ENCODE peak calls at places on chromosome 1, in five cellular contexts. One of them, this sample, is unnamed.

GRCh38 chr1:91891486-91891885 is 5.5 kb upstream of the TGFBR3 start:
- DNase-seq in HepG2: no peak
- DNase-seq in A549: no peak
- DNase-seq in HCT116: no peak
- DNase-seq in endothelial cell of umbilical vein: no peak
- DNase-seq in this sample: no peak

GRCh38 chr1:10635385-10635896 is 160.7 kb downstream of the PEX14 start:
- DNase-seq in HepG2: no peak
- DNase-seq in A549: no peak
- DNase-seq in HCT116: no peak
- DNase-seq in endothelial cell of umbilical vein: no peak
- DNase-seq in this sample: peak; percentile 71

GRCh38 chr1:57867001-57867400 is 443.1 kb upstream of the DAB1 start:
- DNase-seq in HepG2: no peak
- DNase-seq in A549: no peak
- DNase-seq in HCT116: no peak
- DNase-seq in endothelial cell of umbilical vein: no peak
- DNase-seq in this sample: no peak

GRCh38 chr1:203462878-203463277 is 12.7 kb upstream of the PRELP start:
- DNase-seq in HepG2: no peak
- DNase-seq in A549: peak; percentile 20
- DNase-seq in HCT116: no peak
- DNase-seq in endothelial cell of umbilical vein: no peak
- DNase-seq in this sample: no peak

GRCh38 chr1:176494436-176494835 is 31.5 kb downstream of the PAPPA2 start:
- DNase-seq in HepG2: no peak
- DNase-seq in A549: no peak
- DNase-seq in HCT116: no peak
- DNase-seq in endothelial cell of umbilical vein: no peak
- DNase-seq in this sample: no peak

GRCh38 chr1:1470626-1471388 is 758 bp upstream of the ATAD3B start:
- DNase-seq in HepG2: no peak
- DNase-seq in A549: no peak
- DNase-seq in HCT116: no peak
- DNase-seq in endothelial cell of umbilical vein: no peak
- DNase-seq in this sample: peak; percentile 24

GRCh38 chr1:211831558-211832323 is 1.2 kb upstream of the LPGAT1 start:
- DNase-seq in HepG2: no peak
- DNase-seq in A549: no peak
- DNase-seq in HCT116: no peak
- DNase-seq in endothelial cell of umbilical vein: no peak
- DNase-seq in this sample: no peak

GRCh38 chr1:91608876-91609275 is 108.2 kb downstream of the CDC7 start:
- DNase-seq in HepG2: no peak
- DNase-seq in A549: peak; percentile 52
- DNase-seq in HCT116: no peak
- DNase-seq in endothelial cell of umbilical vein: no peak
- DNase-seq in this sample: no peak

GRCh38 chr1:9593147-9593491 is 4.4 kb downstream of the TMEM201 start:
- DNase-seq in HepG2: no peak
- DNase-seq in A549: no peak
- DNase-seq in HCT116: no peak
- DNase-seq in endothelial cell of umbilical vein: no peak
- DNase-seq in this sample: no peak

GRCh38 chr1:6922096-6922931 is 137.1 kb downstream of the CAMTA1 start:
- DNase-seq in HepG2: no peak
- DNase-seq in A549: no peak
- DNase-seq in HCT116: no peak
- DNase-seq in endothelial cell of umbilical vein: peak; percentile 56
- DNase-seq in this sample: no peak

GRCh38 chr1:100308777-100309176 is 42.8 kb downstream of the RTCA start:
- DNase-seq in HepG2: no peak
- DNase-seq in A549: no peak
- DNase-seq in HCT116: no peak
- DNase-seq in endothelial cell of umbilical vein: peak; percentile 74
- DNase-seq in this sample: no peak

GRCh38 chr1:25927541-25928265 is 21.5 kb upstream of the STMN1 start:
- DNase-seq in HepG2: no peak
- DNase-seq in A549: no peak
- DNase-seq in HCT116: no peak
- DNase-seq in endothelial cell of umbilical vein: peak; percentile 14
- DNase-seq in this sample: peak; percentile 19

GRCh38 chr1:82160036-82160435 is 359.3 kb downstream of the ADGRL2 start:
- DNase-seq in HepG2: no peak
- DNase-seq in A549: peak; percentile 1
- DNase-seq in HCT116: no peak
- DNase-seq in endothelial cell of umbilical vein: no peak
- DNase-seq in this sample: no peak

DNA sequence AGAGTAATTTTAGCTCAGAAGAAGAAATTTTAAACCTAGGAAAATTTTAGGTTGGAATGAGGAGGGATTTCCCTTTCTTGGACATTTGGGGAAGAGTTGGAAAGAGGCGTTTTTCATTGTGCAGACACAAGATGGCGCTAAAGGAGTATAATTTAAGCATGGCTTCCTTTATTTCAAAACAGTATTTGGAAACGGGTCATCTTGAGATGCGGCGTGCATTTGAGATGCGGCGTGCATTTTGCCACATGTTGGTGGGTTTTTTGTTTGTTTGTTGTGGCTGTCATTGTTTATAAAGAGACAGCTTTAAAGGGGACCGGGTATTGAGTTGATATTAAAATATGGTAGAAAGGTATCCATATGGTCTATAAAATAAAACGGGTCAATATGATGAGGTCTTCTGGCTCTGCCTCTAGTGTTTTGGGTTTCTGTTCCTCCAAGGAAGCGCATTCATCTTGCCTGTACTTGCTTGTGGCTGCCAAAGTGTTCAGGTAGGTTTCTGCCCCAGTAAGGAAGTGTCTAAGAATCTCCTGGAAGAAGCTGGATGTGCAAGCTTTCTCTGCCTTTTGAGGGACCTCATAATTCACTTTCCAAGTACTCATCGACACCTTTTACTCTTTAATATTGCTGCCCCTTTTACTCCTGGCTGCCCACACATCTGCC is 210.3 kb downstream of the SLC35F3 start:
- DNase-seq in HepG2: peak; percentile 22
- DNase-seq in A549: peak; percentile 69
- DNase-seq in HCT116: peak; percentile 21
- DNase-seq in endothelial cell of umbilical vein: peak; percentile 49
- DNase-seq in this sample: peak; percentile 65
- TF ChIP-seq POLR2A in HepG2: no peak
- TF ChIP-seq POLR2A in A549: no peak
- TF ChIP-seq POLR2A in HCT116: no peak
- TF ChIP-seq POLR2A in endothelial cell of umbilical vein: no peak
- TF ChIP-seq POLR2A in this sample: no peak

GRCh38 chr1:225677350-225678124 is 24.6 kb upstream of the ENAH start:
- DNase-seq in HepG2: no peak
- DNase-seq in A549: no peak
- DNase-seq in HCT116: no peak
- DNase-seq in endothelial cell of umbilical vein: no peak
- DNase-seq in this sample: no peak
- TF ChIP-seq MAX in HepG2: no peak
- TF ChIP-seq MAX in A549: no peak
- TF ChIP-seq MAX in HCT116: no peak
- TF ChIP-seq MAX in endothelial cell of umbilical vein: no peak
- TF ChIP-seq MAX in this sample: no peak

DNA sequence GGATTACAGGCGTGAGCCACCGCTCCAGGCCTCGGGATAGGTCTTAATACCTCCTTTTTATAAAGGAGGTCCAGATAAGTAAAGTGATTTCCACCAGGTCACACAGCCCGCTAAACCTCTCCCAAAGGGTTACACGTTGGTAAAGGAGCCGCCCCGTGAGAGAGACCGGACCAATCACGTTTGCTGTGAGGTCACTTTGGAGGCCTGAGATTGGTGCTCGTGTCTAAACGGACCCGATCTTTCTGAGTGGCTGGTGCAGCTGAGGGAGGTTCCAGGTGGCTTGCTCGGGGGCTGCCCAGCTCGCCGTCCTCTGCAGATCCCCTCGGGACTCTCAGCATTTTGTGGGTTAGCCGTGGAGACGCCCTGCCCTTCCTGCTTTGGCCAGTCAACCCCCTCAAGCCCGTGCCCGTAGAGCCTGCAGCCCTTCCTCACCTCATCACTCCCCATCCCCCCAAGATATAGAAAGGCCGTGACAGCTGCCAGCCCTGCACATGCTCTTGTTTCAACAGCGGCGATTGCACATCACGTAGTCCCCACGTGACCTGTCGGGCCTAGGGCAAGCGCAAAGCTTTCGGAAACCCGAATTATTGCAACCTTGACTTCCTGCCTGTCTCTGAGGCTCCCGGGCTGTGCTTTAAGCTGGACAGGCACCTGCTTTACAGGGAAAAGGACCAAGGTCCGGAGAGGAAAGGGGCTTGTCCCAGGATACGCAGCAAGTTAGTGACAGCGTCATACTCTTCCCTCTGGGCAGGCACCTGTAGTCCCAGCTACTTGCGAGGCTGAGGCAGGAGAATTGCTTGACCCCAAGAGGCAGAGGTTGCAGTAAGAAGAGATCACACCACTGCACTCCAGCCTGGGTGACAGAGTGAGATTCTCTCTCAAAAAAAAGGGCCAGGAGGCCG is 5.0 kb upstream of the COA7 start:
- DNase-seq in HepG2: peak; percentile 94
- DNase-seq in A549: peak; percentile 92
- DNase-seq in HCT116: peak; percentile 80
- DNase-seq in endothelial cell of umbilical vein: peak; percentile 89
- DNase-seq in this sample: peak; percentile 96
- TF ChIP-seq POLR2A in HepG2: peak; percentile 80
- TF ChIP-seq POLR2A in A549: peak; percentile 7
- TF ChIP-seq POLR2A in HCT116: no peak
- TF ChIP-seq POLR2A in endothelial cell of umbilical vein: peak; percentile 54
- TF ChIP-seq POLR2A in this sample: peak; percentile 60

GRCh38 chr1:23651069-23651808 is 40.4 kb upstream of the RPL11 start:
- DNase-seq in HepG2: no peak
- DNase-seq in A549: peak; percentile 69
- DNase-seq in HCT116: no peak
- DNase-seq in endothelial cell of umbilical vein: peak; percentile 41
- DNase-seq in this sample: no peak
- TF ChIP-seq MAX in HepG2: no peak
- TF ChIP-seq MAX in A549: no peak
- TF ChIP-seq MAX in HCT116: no peak
- TF ChIP-seq MAX in endothelial cell of umbilical vein: no peak
- TF ChIP-seq MAX in this sample: no peak

DNA sequence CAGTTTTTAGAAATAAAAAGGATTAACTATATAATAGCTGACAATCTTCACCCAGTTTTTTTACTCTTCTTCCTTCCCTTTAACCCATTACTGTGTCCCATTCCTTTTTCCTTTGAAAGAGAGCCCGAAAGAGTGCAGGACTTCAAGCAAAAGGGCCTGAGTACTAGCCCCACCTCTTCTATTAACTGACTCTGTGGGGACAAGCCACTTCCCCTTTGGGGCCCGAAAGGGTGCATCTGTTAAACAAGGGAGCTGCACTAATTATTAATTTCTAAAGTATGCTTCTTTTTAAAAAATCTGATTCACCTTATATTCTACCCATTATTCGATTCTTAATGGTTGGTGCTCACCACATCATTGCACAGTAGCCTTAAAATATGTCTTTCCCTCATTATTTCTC is 3.3 kb downstream of the USP24 start:
- DNase-seq in HepG2: no peak
- DNase-seq in A549: no peak
- DNase-seq in HCT116: no peak
- DNase-seq in endothelial cell of umbilical vein: no peak
- DNase-seq in this sample: peak; percentile 75
- TF ChIP-seq POLR2A in HepG2: no peak
- TF ChIP-seq POLR2A in A549: no peak
- TF ChIP-seq POLR2A in HCT116: no peak
- TF ChIP-seq POLR2A in endothelial cell of umbilical vein: no peak
- TF ChIP-seq POLR2A in this sample: no peak

DNA sequence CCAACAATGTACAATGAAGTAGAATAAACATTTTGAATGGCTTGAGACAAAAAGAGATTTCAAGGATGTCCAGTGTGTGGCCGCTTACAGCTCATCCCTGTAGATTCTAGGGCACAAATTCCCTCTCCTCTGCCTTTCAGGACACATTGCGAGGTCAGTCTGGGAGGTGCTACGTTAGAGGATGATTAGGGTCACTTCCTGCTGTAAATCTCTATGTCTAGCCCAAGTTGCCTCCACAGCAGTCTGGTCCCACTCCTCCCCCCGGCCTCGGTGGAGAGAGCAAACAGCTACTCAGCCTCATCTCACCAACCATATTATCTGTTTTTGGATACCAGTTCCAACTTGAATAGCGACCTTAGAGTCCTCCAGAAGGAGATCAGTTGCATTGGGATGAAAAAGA is 17.0 kb downstream of the KCNJ10 start:
- DNase-seq in HepG2: peak; percentile 73
- DNase-seq in A549: no peak
- DNase-seq in HCT116: no peak
- DNase-seq in endothelial cell of umbilical vein: no peak
- DNase-seq in this sample: no peak
- TF ChIP-seq MAX in HepG2: no peak
- TF ChIP-seq MAX in A549: no peak
- TF ChIP-seq MAX in HCT116: no peak
- TF ChIP-seq MAX in endothelial cell of umbilical vein: no peak
- TF ChIP-seq MAX in this sample: no peak

DNA sequence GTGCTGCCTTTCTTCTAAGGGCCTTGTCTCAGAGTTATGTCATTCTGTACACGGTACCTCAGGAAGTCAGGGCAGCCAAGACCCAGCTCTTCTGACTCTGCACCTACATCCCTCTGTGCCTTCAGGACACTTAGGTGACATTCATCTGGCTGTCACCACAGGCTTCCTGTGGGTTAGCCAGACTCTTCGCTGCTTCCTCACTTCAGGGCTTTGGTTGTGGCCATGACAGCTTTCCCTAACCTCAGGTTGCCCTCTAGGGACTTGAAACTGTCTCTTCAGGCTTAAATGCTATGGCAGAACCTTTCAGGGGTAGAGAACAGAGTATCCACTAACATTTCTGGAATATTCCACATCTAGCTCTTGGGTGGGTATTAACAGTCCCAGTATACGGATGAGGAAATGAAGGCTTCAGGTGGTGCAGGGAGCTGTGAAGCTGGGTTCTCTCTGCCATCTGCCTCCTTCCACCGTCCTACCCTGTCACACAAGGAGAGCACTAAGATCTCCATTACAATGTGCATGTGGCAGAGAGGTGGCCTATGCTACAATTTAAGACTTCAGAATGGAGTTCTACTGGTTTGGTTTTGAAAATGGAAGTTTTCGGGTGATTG is 9.9 kb downstream of the TSSK3 start:
- DNase-seq in HepG2: no peak
- DNase-seq in A549: no peak
- DNase-seq in HCT116: no peak
- DNase-seq in endothelial cell of umbilical vein: no peak
- DNase-seq in this sample: peak; percentile 86
- TF ChIP-seq POLR2A in HepG2: no peak
- TF ChIP-seq POLR2A in A549: no peak
- TF ChIP-seq POLR2A in HCT116: no peak
- TF ChIP-seq POLR2A in endothelial cell of umbilical vein: peak; percentile 24
- TF ChIP-seq POLR2A in this sample: no peak

GRCh38 chr1:183567584-183567983 is 22.7 kb downstream of the NCF2 start:
- DNase-seq in HepG2: no peak
- DNase-seq in A549: no peak
- DNase-seq in HCT116: no peak
- DNase-seq in endothelial cell of umbilical vein: no peak
- DNase-seq in this sample: peak; percentile 16
- TF ChIP-seq MAX in HepG2: no peak
- TF ChIP-seq MAX in A549: no peak
- TF ChIP-seq MAX in HCT116: no peak
- TF ChIP-seq MAX in endothelial cell of umbilical vein: no peak
- TF ChIP-seq MAX in this sample: no peak

GRCh38 chr1:17117451-17118265 is 1.6 kb downstream of the PADI2 start:
- DNase-seq in HepG2: no peak
- DNase-seq in A549: no peak
- DNase-seq in HCT116: no peak
- DNase-seq in endothelial cell of umbilical vein: no peak
- DNase-seq in this sample: no peak
- TF ChIP-seq POLR2A in HepG2: no peak
- TF ChIP-seq POLR2A in A549: no peak
- TF ChIP-seq POLR2A in HCT116: no peak
- TF ChIP-seq POLR2A in endothelial cell of umbilical vein: no peak
- TF ChIP-seq POLR2A in this sample: no peak

This sample was measured in NB4.